ENCODE peak calls at places on chromosomes 6 and 20, in five cellular contexts. X, L, Q, J and T are unnamed samples.

GRCh38 chr6:100344321-100344720 is 120.4 kb downstream of the SIM1 start:
- DNase-seq in J (no peak), Q (no peak), X (no peak), L (no peak), T (no peak)

GRCh38 chr6:163243083-163243482 is 171.4 kb upstream of the QKI start:
- DNase-seq in L (no peak), J (peak), Q (no peak), X (no peak), T (no peak)

GRCh38 chr6:133973109-133973971 is 20.3 kb downstream of the TBPL1 start:
- DNase-seq in X (peak), Q (no peak), J (no peak), L (no peak), T (no peak)

GRCh38 chr6:73722318-73723060 is 26.5 kb downstream of the CD109 start:
- DNase-seq in L (no peak), J (no peak), Q (no peak), X (peak), T (no peak)

GRCh38 chr6:166705070-166705469 is 78.0 kb upstream of the RPS6KA2 start:
- DNase-seq in Q (no peak), X (no peak), J (no peak), L (no peak), T (no peak)

GRCh38 chr20:30487947-30488926 is 769.2 kb upstream of the DEFB115 start:
- DNase-seq in Q (no peak), X (no peak), J (no peak), L (no peak), T (no peak)

GRCh38 chr6:41594326-41594725 is 43.9 kb upstream of the MDFI start:
- DNase-seq in Q (no peak), X (no peak), J (no peak), L (no peak), T (no peak)

GRCh38 chr6:40779399-40779798 is 192.2 kb upstream of the LRFN2 start:
- DNase-seq in Q (no peak), X (no peak), J (no peak), L (no peak), T (no peak)

GRCh38 chr6:7589221-7589620 is 777 bp upstream of the SNRNP48 start:
- DNase-seq in X (no peak), L (no peak), Q (no peak), J (no peak), T (no peak)

GRCh38 chr20:61230-61629 is 26.2 kb upstream of the DEFB125 start:
- DNase-seq in X (no peak), L (no peak), Q (no peak), J (no peak), T (no peak)

GRCh38 chr6:134041093-134041492 is 11.3 kb downstream of the SLC2A12 start:
- DNase-seq in L (no peak), J (no peak), X (no peak), Q (no peak), T (no peak)

GRCh38 chr6:136011475-136011874 is 160.0 kb downstream of the PDE7B start:
- DNase-seq in J (no peak), Q (no peak), L (no peak), X (no peak), T (no peak)

GRCh38 chr6:88499436-88499835 is 333.3 kb upstream of the CNR1 start:
- DNase-seq in J (no peak), X (no peak), Q (no peak), L (no peak), T (no peak)

GRCh38 chr20:25148181-25148981 is 47.1 kb upstream of the ENTPD6 start:
- DNase-seq in Q (no peak), L (peak), X (no peak), J (peak), T (peak)

GRCh38 chr6:168155193-168155592 is 76.2 kb upstream of the FRMD1 start:
- DNase-seq in J (no peak), X (no peak), L (no peak), Q (no peak), T (peak)

GRCh38 chr6:106444777-106445507 is 84.4 kb downstream of the CRYBG1 start:
- DNase-seq in J (peak), X (peak), L (no peak), Q (peak), T (no peak)

GRCh38 chr20:63087236-63087871 is 80.6 kb upstream of the BHLHE23 start:
- DNase-seq in Q (no peak), X (no peak), L (peak), J (no peak), T (peak)

GRCh38 chr6:41167173-41167963 is 4.5 kb upstream of the TREM2 start:
- DNase-seq in Q (peak), J (no peak), X (no peak), L (no peak), T (no peak)

GRCh38 chr6:8070718-8071117 is 6.5 kb upstream of the BLOC1S5 start:
- DNase-seq in J (no peak), L (no peak), Q (no peak), X (no peak), T (no peak)

GRCh38 chr6:105902401-105903031 is 183.6 kb upstream of the PRDM1 start:
- DNase-seq in J (no peak), Q (no peak), X (no peak), L (no peak), T (no peak)

GRCh38 chr6:42402184-42402583 is 49.5 kb downstream of the TRERF1 start:
- DNase-seq in J (no peak), X (peak), Q (no peak), L (no peak), T (no peak)

GRCh38 chr20:57501461-57502330 is 23.2 kb downstream of the CTCFL start:
- DNase-seq in X (no peak), Q (no peak), L (no peak), J (no peak), T (no peak)

GRCh38 chr6:56821005-56821432 is 133.9 kb upstream of the BEND6 start:
- DNase-seq in X (no peak), L (no peak), Q (no peak), J (no peak), T (no peak)

GRCh38 chr6:142740449-142740848 is 204.5 kb downstream of the HIVEP2 start:
- DNase-seq in J (no peak), X (no peak), L (no peak), Q (no peak), T (no peak)

GRCh38 chr6:170222498-170223471 is 68.1 kb downstream of the DLL1 start:
- DNase-seq in L (peak), J (peak), Q (peak), X (no peak), T (peak)

GRCh38 chr6:43095939-43096338 is 19.8 kb downstream of the PTK7 start:
- DNase-seq in L (no peak), J (no peak), X (no peak), Q (no peak), T (no peak)

GRCh38 chr6:45470131-45470738 is 92.5 kb upstream of the SUPT3H start:
- DNase-seq in X (no peak), L (no peak), Q (no peak), J (no peak), T (no peak)

GRCh38 chr6:140921366-140922226 is 1211.1 kb upstream of the GJE1 start:
- DNase-seq in L (no peak), X (peak), Q (peak), J (peak), T (no peak)

GRCh38 chr20:32467506-32468312 is 109.6 kb downstream of the ASXL1 start:
- DNase-seq in Q (no peak), J (no peak), X (no peak), L (no peak), T (no peak)

GRCh38 chr6:47079638-47080037 is 37.5 kb upstream of the ADGRF1 start:
- DNase-seq in Q (no peak), J (no peak), L (no peak), X (no peak), T (no peak)

GRCh38 chr6:91575032-91575431 is 988.2 kb upstream of the MAP3K7 start:
- DNase-seq in X (peak), Q (no peak), L (no peak), J (no peak), T (no peak)

GRCh38 chr6:33860706-33861474 is 57.1 kb upstream of the MLN start:
- DNase-seq in X (no peak), Q (no peak), L (no peak), J (no peak), T (no peak)

GRCh38 chr6:116381000-116381399 is 10.3 kb downstream of the DSE start:
- DNase-seq in L (no peak), X (no peak), J (no peak), Q (no peak), T (no peak)

GRCh38 chr6:90219168-90219985 is 77.3 kb downstream of the BACH2 start:
- DNase-seq in Q (no peak), J (peak), L (no peak), X (no peak), T (peak)

GRCh38 chr20:51712501-51713212 is 55.5 kb downstream of the ATP9A start:
- DNase-seq in X (no peak), Q (peak), J (no peak), L (no peak), T (no peak)
- TF ChIP-seq CTCF in X (peak), Q (peak), J (no peak), L (peak), T (no peak)

GRCh38 chr20:51563597-51564332 is 21.2 kb upstream of the NFATC2 start:
- DNase-seq in X (no peak), Q (peak), L (peak), J (peak), T (peak)
- TF ChIP-seq CTCF in X (no peak), Q (no peak), L (no peak), J (no peak), T (no peak)

GRCh38 chr20:10339609-10340008 is 94.4 kb downstream of the MKKS start:
- DNase-seq in J (no peak), L (no peak), X (no peak), Q (no peak), T (no peak)

GRCh38 chr20:10338781-10339180 is 95.2 kb downstream of the MKKS start:
- DNase-seq in Q (no peak), J (no peak), L (no peak), X (no peak), T (no peak)

GRCh38 chr20:10337291-10337690 is 96.7 kb downstream of the MKKS start:
- DNase-seq in L (no peak), J (no peak), Q (no peak), X (no peak), T (no peak)

GRCh38 chr20:10344953-10345352 is 89.1 kb downstream of the MKKS start:
- DNase-seq in Q (no peak), J (no peak), L (no peak), X (no peak), T (no peak)

GRCh38 chr20:10342152-10342551 is 91.9 kb downstream of the MKKS start:
- DNase-seq in L (no peak), J (no peak), Q (no peak), X (no peak), T (no peak)
- TF ChIP-seq CTCF in L (no peak), J (no peak), Q (no peak), X (no peak), T (no peak)

GRCh38 chr20:6265204-6265904 is 142.5 kb upstream of the FERMT1 start:
- DNase-seq in J (peak), X (peak), L (no peak), Q (peak), T (no peak)
- TF ChIP-seq CTCF in J (peak), X (peak), L (peak), Q (no peak), T (no peak)

DNA sequence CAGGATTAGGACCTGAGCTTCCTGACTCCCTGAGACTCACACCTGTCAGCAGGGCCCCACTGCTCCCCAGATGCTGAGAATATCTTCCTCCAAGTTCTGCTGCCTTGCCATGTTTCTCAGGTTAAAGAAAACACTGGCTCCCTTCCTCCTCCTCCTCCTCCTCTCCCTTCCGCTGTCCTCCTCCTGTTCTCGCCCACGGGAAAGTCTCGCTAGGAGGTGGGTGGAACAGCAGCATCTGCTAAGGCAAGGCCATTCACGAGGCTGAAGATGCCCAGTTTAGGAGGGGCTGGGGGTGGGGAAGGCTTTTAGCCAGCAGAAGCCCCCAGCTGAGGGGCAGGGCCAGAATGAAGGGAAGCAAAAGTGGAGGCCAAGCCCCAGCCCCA is 23.8 kb downstream of the KCNK15 start:
- DNase-seq in X (no peak), L (no peak), Q (no peak), J (no peak), T (no peak)
- TF ChIP-seq CTCF in X (no peak), L (no peak), Q (no peak), J (no peak), T (no peak)

GRCh38 chr20:22583773-22584629 is at the start of gene FOXA2:
- DNase-seq in J (no peak), X (no peak), Q (peak), L (no peak), T (no peak)

GRCh38 chr20:22584922-22585785 is 782 bp upstream of the FOXA2 start:
- DNase-seq in L (no peak), X (no peak), Q (peak), J (no peak), T (no peak)

GRCh38 chr20:22585786-22586493 is 1.6 kb upstream of the FOXA2 start:
- DNase-seq in X (no peak), J (no peak), L (no peak), Q (no peak), T (no peak)

GRCh38 chr20:22584630-22584921 is 204 bp upstream of the FOXA2 start:
- DNase-seq in Q (peak), X (no peak), L (no peak), J (no peak), T (no peak)

DNA sequence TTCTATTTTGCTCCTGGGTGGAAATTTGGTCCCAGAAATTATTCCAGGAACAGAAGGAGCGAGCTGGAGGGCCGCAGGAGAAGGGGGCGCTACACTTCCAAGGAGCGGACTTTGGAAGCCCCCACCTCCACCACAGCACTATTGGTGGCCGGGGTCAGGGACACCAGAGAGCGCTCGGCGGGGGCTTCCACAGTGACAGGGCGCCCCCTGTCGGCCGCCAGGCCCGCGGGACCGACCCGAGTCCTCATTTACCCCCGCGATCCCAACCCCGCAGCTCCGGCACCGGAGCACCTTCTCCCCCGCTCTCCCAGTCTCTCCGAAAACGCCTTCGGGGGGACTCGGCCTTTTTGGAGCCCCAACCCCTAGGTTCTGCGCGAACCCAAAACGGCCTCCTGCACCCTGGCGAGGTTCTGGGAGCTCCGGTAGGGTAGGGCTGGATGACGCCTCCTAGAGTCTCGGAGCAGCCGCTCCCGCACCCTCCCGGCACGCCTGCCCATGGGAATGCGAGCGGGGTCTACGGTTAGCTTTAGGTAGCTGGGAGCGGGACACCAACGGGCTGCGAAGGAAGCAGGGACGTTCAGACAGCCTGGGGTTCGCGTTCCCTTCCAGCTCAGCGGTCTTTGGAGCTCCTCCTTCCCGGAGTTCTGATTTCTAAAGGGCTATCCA is 2.4 kb upstream of the FOXA2 start:
- DNase-seq in Q (peak), L (no peak), J (no peak), X (peak), T (no peak)
- TF ChIP-seq CTCF in Q (peak), L (peak), J (peak), X (peak), T (peak)

GRCh38 chr6:93035756-93036155 is 383.6 kb downstream of the EPHA7 start:
- DNase-seq in Q (no peak), X (no peak), J (no peak), L (no peak), T (no peak)

GRCh38 chr6:93040375-93040774 is 379.0 kb downstream of the EPHA7 start:
- DNase-seq in X (no peak), Q (no peak), L (no peak), J (no peak), T (no peak)

DNA sequence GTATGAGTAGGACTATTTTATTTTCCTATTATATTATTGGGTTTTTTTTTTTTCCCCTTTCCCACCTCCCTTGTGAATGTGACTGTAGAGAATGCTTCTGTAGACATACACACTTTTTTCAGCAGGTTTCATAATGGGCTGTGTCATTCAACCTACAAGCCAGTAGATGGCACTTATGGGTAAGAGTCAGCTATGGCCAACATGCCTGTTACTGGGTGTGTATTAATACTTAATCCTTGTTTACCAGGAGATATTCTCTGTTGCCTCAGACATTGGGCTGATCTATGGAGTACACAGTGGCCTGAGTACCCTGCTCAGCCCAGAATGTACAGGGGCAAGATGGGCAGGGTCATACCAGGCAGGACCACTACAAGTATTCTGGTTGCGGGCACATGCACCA is 382.5 kb downstream of the EPHA7 start:
- DNase-seq in J (no peak), X (peak), L (no peak), Q (no peak), T (no peak)
- TF ChIP-seq CTCF in J (peak), X (peak), L (no peak), Q (no peak), T (no peak)